ENCODE peak calls at places on chromosome 18, in nine cellular contexts. B is A549, J is adrenal gland, S is GM12892, Z is suprapubic skin, E is heart left ventricle, Y is body of pancreas, D is uterus, V is IMR-90. H is an unnamed sample.

GRCh38 chr18:58229162-58229561 is 185.1 kb downstream of the NEDD4L start:
- DNase-seq in J (no peak), E (no peak), B (no peak), V (no peak), Y (no peak), D (no peak), S (no peak), Z (no peak), H (no peak)

GRCh38 chr18:52277785-52278184 is 62.2 kb upstream of the DCC start:
- DNase-seq in J (no peak), S (no peak), V (no peak), D (no peak), Y (no peak), Z (no peak), E (no peak), B (no peak), H (no peak)

GRCh38 chr18:60292186-60292585 is 80.4 kb downstream of the MC4R start:
- DNase-seq in D (no peak), V (no peak), S (no peak), Y (no peak), E (no peak), J (no peak), B (no peak), Z (no peak), H (no peak)

GRCh38 chr18:8504451-8504850 is 104.8 kb upstream of the RAB12 start:
- DNase-seq in Y (no peak), S (no peak), E (no peak), J (no peak), V (no peak), Z (no peak), B (no peak), D (no peak), H (no peak)

GRCh38 chr18:33562741-33563140 is 15.3 kb upstream of the ASXL3 start:
- DNase-seq in E (no peak), J (no peak), D (no peak), B (no peak), Z (no peak), V (no peak), S (no peak), Y (no peak), H (no peak)

GRCh38 chr18:75275226-75275625 is 64.6 kb downstream of the TSHZ1 start:
- DNase-seq in B (no peak), J (no peak), V (no peak), Y (no peak), Z (no peak), E (no peak), S (no peak), D (no peak), H (no peak)

GRCh38 chr18:50341443-50341842 is 33.4 kb upstream of the SKA1 start:
- DNase-seq in D (no peak), S (no peak), E (no peak), Z (no peak), B (no peak), V (no peak), J (no peak), Y (no peak), H (no peak)

GRCh38 chr18:9649164-9649540 is 34.8 kb upstream of the PPP4R1 start:
- DNase-seq in Z (no peak), Y (no peak), E (no peak), B (no peak), S (no peak), V (peak), D (no peak), J (no peak), H (no peak)

GRCh38 chr18:8288447-8289213 is 320.6 kb upstream of the RAB12 start:
- DNase-seq in J (peak), E (peak), D (no peak), B (no peak), V (no peak), Z (no peak), S (no peak), Y (peak), H (no peak)

GRCh38 chr18:9366126-9366714 is 31.6 kb downstream of the TWSG1 start:
- DNase-seq in J (peak), D (no peak), E (peak), B (peak), S (no peak), Z (no peak), Y (peak), V (peak), H (no peak)

GRCh38 chr18:52888014-52888413 is 548.0 kb downstream of the DCC start:
- DNase-seq in E (no peak), D (no peak), Y (no peak), B (no peak), S (no peak), J (no peak), V (no peak), Z (no peak), H (no peak)

GRCh38 chr18:655445-655844 is 2.0 kb upstream of the TYMS start:
- DNase-seq in Z (no peak), J (no peak), E (no peak), B (no peak), S (no peak), D (no peak), Y (no peak), V (no peak), H (no peak)

GRCh38 chr18:39062426-39062825 is 1496.8 kb upstream of the CELF4 start:
- DNase-seq in J (no peak), D (no peak), V (no peak), B (no peak), S (no peak), E (no peak), Z (no peak), Y (no peak), H (no peak)
- TF ChIP-seq POLR2A in J (no peak), D (no peak), V (no peak), B (no peak), S (no peak), E (no peak), Z (no peak), Y (no peak), H (no peak)

GRCh38 chr18:46424898-46425297 is 232.1 kb downstream of the LOXHD1 start:
- DNase-seq in Z (no peak), B (no peak), D (no peak), S (no peak), Y (no peak), E (no peak), J (no peak), V (no peak), H (no peak)
- TF ChIP-seq POLR2A in Z (no peak), B (no peak), D (no peak), S (no peak), Y (no peak), E (no peak), J (no peak), V (no peak), H (no peak)

DNA sequence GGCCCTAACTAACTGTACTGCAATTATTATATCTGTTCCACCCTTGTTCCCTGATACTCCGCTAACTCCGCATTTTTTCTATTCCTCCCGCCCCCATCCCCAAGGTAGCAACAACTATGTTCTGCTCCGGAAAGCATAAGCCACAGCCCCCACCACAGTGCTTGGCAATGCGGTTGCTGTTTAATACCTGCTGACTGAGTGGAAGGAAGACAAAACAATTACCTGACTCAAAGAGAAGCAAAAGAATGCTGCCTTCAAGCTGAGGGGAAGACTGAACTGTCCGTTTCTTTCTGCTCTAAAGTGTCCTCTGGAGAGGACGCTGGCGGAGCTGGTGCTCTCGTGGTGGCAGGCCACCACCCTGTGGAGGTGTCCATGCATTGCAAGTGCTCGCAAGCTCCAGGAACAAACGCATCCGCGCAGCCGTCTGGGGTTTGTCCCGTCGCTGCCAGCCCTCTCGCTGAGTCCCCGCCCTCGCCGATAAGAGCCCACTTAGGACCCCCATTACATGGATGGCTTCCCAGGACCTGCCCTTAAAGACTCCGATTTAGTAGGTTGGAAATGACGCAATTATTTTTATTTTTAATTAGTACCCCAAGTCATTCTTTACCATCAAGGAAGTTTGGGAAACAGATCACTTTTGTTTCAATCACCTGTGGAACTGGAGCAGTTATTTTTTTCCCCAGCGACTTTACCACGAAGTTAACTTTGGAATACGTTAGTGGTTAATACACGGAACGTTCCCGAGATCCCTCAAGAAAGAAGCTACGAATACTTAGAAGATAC is 1.6 kb upstream of the MYL12A start:
- DNase-seq in B (peak), Y (peak), D (peak), V (peak), J (peak), E (peak), S (peak), Z (peak), H (peak)
- TF ChIP-seq POLR2A in B (no peak), Y (no peak), D (no peak), V (peak), J (peak), E (peak), S (peak), Z (no peak), H (no peak)

GRCh38 chr18:66949419-66949818 is 345.5 kb upstream of the CDH19 start:
- DNase-seq in D (no peak), B (no peak), V (no peak), J (no peak), Z (no peak), S (no peak), Y (no peak), E (no peak), H (no peak)

GRCh38 chr18:66951750-66952149 is 347.9 kb upstream of the CDH19 start:
- DNase-seq in B (no peak), Z (no peak), E (no peak), V (no peak), D (no peak), Y (no peak), J (no peak), S (no peak), H (no peak)
- TF ChIP-seq POLR2A in B (no peak), Z (no peak), E (no peak), V (no peak), D (no peak), Y (no peak), J (no peak), S (no peak), H (no peak)

GRCh38 chr18:41955688-41956087 is 654 bp downstream of the PIK3C3 start:
- DNase-seq in J (no peak), B (no peak), V (no peak), Z (no peak), D (no peak), Y (no peak), E (no peak), S (no peak), H (no peak)

GRCh38 chr18:41959045-41959444 is 4.0 kb downstream of the PIK3C3 start:
- DNase-seq in V (no peak), B (no peak), Y (no peak), J (no peak), E (no peak), D (no peak), S (no peak), Z (no peak), H (no peak)

GRCh38 chr18:41949206-41949920 is 5.7 kb upstream of the PIK3C3 start:
- DNase-seq in Y (no peak), D (no peak), S (no peak), V (peak), E (no peak), Z (no peak), J (no peak), B (peak), H (no peak)

GRCh38 chr18:41954827-41955613 is at the start of gene PIK3C3:
- DNase-seq in D (peak), B (peak), Y (peak), E (peak), S (peak), V (peak), Z (peak), J (peak), H (peak)
- TF ChIP-seq POLR2A in D (no peak), B (peak), Y (no peak), E (no peak), S (peak), V (peak), Z (no peak), J (peak), H (no peak)

GRCh38 chr18:66603941-66604627 is at the start of gene CDH19:
- DNase-seq in B (peak), E (peak), J (no peak), D (no peak), S (no peak), Z (no peak), V (no peak), Y (no peak), H (no peak)
- TF ChIP-seq POLR2A in B (no peak), E (peak), J (no peak), D (no peak), S (no peak), Z (no peak), V (no peak), Y (no peak), H (no peak)

GRCh38 chr18:48921305-48922202 is 29.2 kb downstream of the SMAD7 start:
- DNase-seq in J (no peak), S (no peak), D (peak), E (no peak), V (no peak), Z (peak), Y (no peak), B (no peak), H (no peak)
- TF ChIP-seq POLR2A in J (no peak), S (no peak), D (no peak), E (no peak), V (no peak), Z (no peak), Y (no peak), B (no peak), H (no peak)